ENCODE peak calls at places on chromosomes 1 and 21, in nine cellular contexts. Q, K, J, N, D, U, G, S and C are unnamed samples.

GRCh38 chr1:41503507-41504125 is 19.1 kb upstream of the EDN2 start:
- DNase-seq in Q (no peak), K (no peak), J (no peak), N (no peak), D (no peak), U (no peak), G (no peak), S (no peak), C (no peak)

GRCh38 chr1:228163004-228163753 is 2.4 kb upstream of the IBA57 start:
- DNase-seq in Q (no peak), K (no peak), J (peak), N (peak), D (peak), U (no peak), G (peak), S (no peak), C (no peak)

GRCh38 chr1:109170051-109170775 is 43.5 kb upstream of the SARS1 start:
- DNase-seq in Q (no peak), K (no peak), J (peak), N (no peak), D (no peak), U (no peak), G (no peak), S (no peak), C (no peak)

GRCh38 chr1:119859647-119860046 is 36.7 kb downstream of the ADAM30 start:
- DNase-seq in Q (no peak), K (no peak), J (peak), N (no peak), D (no peak), U (no peak), G (no peak), S (peak), C (no peak)

GRCh38 chr1:167529829-167530474 is 11.6 kb upstream of the CD247 start:
- DNase-seq in Q (no peak), K (no peak), J (no peak), N (no peak), D (no peak), U (no peak), G (no peak), S (no peak), C (no peak)

GRCh38 chr1:200180821-200181220 is 153.3 kb downstream of the NR5A2 start:
- DNase-seq in Q (no peak), K (no peak), J (peak), N (no peak), D (peak), U (no peak), G (no peak), S (peak), C (no peak)

GRCh38 chr21:28160378-28160777 is 832.3 kb downstream of the LTN1 start:
- DNase-seq in Q (no peak), K (no peak), J (no peak), N (no peak), D (no peak), U (no peak), G (peak), S (no peak), C (no peak)

GRCh38 chr1:38738207-38738606 is 121.4 kb downstream of the RRAGC start:
- DNase-seq in Q (no peak), K (no peak), J (no peak), N (no peak), D (no peak), U (no peak), G (no peak), S (no peak), C (no peak)

GRCh38 chr1:168786476-168787330 is 57.7 kb upstream of the DPT start:
- DNase-seq in Q (no peak), K (no peak), J (peak), N (no peak), D (no peak), U (no peak), G (no peak), S (no peak), C (no peak)

GRCh38 chr1:95229706-95230105 is 4.3 kb upstream of the RWDD3 start:
- DNase-seq in Q (no peak), K (no peak), J (no peak), N (no peak), D (no peak), U (no peak), G (no peak), S (no peak), C (no peak)

GRCh38 chr1:6208723-6209660 is 3.1 kb downstream of the RNF207 start:
- DNase-seq in Q (no peak), K (no peak), J (peak), N (no peak), D (peak), U (no peak), G (peak), S (no peak), C (no peak)

GRCh38 chr1:232630894-232631195 is 912 bp upstream of the SIPA1L2 start:
- DNase-seq in Q (no peak), K (no peak), J (no peak), N (no peak), D (no peak), U (no peak), G (no peak), S (no peak), C (no peak)

GRCh38 chr1:203186446-203187305 is at the start of gene CHI3L1:
- DNase-seq in Q (no peak), K (no peak), J (peak), N (peak), D (peak), U (peak), G (no peak), S (no peak), C (peak)

GRCh38 chr21:46457801-46458314 is 833 bp upstream of the DIP2A start:
- DNase-seq in Q (peak), K (no peak), J (peak), N (peak), D (peak), U (peak), G (peak), S (peak), C (no peak)

GRCh38 chr1:223403184-223403815 is 10.1 kb downstream of the CCDC185 start:
- DNase-seq in Q (no peak), K (no peak), J (peak), N (no peak), D (no peak), U (no peak), G (no peak), S (peak), C (no peak)

GRCh38 chr1:112704511-112704907 is 2.4 kb downstream of the RHOC start:
- DNase-seq in Q (no peak), K (no peak), J (no peak), N (no peak), D (peak), U (no peak), G (no peak), S (no peak), C (peak)

GRCh38 chr1:207239874-207240273 is 81.6 kb upstream of the CD55 start:
- DNase-seq in Q (no peak), K (no peak), J (no peak), N (no peak), D (no peak), U (no peak), G (no peak), S (no peak), C (no peak)

GRCh38 chr1:116489231-116489697 is 81.6 kb downstream of the CD58 start:
- DNase-seq in Q (no peak), K (peak), J (peak), N (no peak), D (peak), U (no peak), G (no peak), S (peak), C (no peak)

DNA sequence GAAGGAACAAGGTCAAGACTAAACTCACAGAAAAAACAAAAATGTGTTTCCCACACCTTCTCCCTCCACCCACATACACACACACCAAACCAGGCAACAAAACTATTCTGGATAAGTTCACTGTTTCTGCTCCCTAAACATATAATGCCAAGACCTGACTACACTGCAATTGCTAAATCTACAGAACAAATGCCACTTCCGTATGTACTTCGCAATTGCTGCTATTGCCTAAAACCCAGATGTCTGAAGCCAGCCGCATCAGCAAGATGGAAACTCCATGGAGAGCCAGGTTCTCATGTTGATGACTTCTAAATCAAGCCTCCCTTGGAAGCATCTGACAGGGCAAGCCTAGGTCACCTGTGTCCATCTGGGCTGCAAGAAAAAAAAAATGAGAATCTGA is 8.3 kb upstream of the AIM2 start:
- DNase-seq in Q (no peak), K (no peak), J (no peak), N (no peak), D (no peak), U (no peak), G (no peak), S (no peak), C (no peak)
- H3K27ac ChIP-seq in Q (no peak), K (no peak), J (no peak), N (no peak), D (no peak), U (no peak), G (no peak), S (no peak), C (no peak)

DNA sequence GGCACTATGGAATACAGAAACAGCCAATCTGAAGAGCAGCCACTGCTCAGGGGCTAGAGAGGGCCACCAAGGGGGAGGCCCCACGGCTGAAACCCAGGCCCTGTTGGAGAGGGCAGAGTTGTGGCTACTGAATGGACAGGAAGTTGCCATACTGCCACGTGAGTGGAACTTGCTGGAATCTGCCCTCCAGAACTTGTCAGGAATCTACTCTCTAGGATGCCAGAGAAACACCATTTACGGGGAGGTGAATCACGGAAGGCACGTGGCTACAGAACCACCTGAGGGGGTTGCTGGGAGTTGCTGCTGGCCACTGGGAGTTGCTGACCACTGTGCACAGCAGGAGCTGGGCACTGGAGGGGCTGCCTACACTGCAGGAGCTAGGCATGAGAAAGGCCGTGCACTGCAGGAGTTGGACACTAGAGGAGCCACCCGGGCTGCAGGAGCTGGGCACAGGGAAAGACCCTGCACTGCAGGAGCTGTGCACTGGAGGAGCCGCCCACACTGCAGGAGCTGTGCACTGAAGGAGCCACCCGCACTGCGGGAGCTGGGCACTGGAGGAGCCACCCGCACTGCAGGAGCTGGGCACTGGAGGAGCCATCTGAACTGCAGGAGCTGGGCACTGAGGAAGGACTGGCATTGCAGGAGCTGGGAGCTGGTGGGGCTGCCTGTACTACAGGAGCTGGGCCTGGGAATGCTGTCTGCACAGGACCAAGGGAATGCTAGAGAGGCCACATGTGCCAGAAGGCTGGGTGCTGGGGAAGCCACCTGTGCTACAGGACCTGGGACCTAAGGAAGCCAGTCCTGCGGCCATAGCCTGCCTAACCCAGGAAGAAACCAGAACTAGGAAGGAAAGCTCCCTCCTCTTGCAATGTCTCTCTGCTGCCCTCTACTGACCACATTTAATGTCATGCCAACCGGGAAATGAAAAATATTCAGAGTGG is 343.4 kb downstream of the MATN1 start:
- DNase-seq in Q (peak), K (peak), J (peak), N (peak), D (peak), U (no peak), G (no peak), S (peak), C (peak)
- H3K27ac ChIP-seq in Q (no peak), K (peak), J (no peak), N (peak), D (no peak), U (no peak), G (no peak), S (no peak), C (no peak)

GRCh38 chr1:89529196-89529595 is 4.6 kb downstream of the LRRC8B start:
- DNase-seq in Q (no peak), K (no peak), J (no peak), N (no peak), D (no peak), U (no peak), G (no peak), S (no peak), C (no peak)
- H3K27ac ChIP-seq in Q (no peak), K (no peak), J (no peak), N (no peak), D (no peak), U (no peak), G (peak), S (no peak), C (no peak)

GRCh38 chr1:218207194-218207593 is 77.9 kb upstream of the RRP15 start:
- DNase-seq in Q (no peak), K (no peak), J (peak), N (no peak), D (no peak), U (no peak), G (no peak), S (no peak), C (no peak)
- H3K27ac ChIP-seq in Q (no peak), K (no peak), J (no peak), N (no peak), D (no peak), U (no peak), G (no peak), S (no peak), C (no peak)

DNA sequence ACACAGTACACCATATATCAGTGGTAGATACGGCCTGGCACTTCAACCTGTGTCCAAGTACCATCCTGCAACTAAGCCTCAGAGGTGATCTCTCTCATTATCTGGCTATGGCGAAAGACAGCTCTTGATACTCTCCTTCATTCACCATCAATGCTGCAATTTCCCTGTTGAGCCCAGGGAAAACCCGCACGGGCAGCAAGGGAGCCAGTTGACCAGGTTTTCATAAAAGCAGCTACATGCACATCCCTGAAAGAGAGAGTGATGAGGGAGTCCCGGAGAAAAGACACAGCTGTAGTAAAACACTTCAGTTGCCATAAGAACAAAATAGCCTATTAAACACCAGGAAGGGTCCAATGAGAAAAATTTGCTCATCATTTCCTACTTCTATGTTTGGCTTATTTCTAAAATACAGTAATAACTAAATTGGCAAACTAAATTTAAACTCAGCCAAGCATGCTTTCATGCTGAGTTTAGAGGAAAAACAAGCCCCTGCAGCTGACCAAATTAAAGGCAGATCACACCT is 68.4 kb downstream of the CAPZB start:
- DNase-seq in Q (no peak), K (no peak), J (no peak), N (no peak), D (no peak), U (no peak), G (no peak), S (no peak), C (no peak)
- H3K27ac ChIP-seq in Q (no peak), K (peak), J (no peak), N (peak), D (no peak), U (no peak), G (peak), S (no peak), C (no peak)